ENCODE peak calls at places on chromosomes 13 and 19, in nine cellular contexts. D, H, J, B, W, S, O, K and R are unnamed samples.

GRCh38 chr19:10227215-10227971 is 3.7 kb downstream of the S1PR2 start:
- DNase-seq in D (no peak), H (no peak), J (no peak), B (no peak), W (no peak), S (no peak), O (no peak), K (peak), R (no peak)

GRCh38 chr19:5466814-5467291 is 11.6 kb downstream of the ZNRF4 start:
- DNase-seq in D (no peak), H (no peak), J (no peak), B (no peak), W (peak), S (no peak), O (no peak), K (no peak), R (peak)

GRCh38 chr13:31538067-31539042 is 201.0 kb upstream of the RXFP2 start:
- DNase-seq in D (no peak), H (peak), J (no peak), B (no peak), W (peak), S (peak), O (no peak), K (peak), R (peak)

GRCh38 chr19:29323046-29323971 is 110.4 kb upstream of the UQCRFS1 start:
- DNase-seq in D (no peak), H (no peak), J (no peak), B (no peak), W (no peak), S (no peak), O (no peak), K (no peak), R (no peak)

GRCh38 chr13:29924951-29925350 is 74.5 kb upstream of the UBL3 start:
- DNase-seq in D (no peak), H (no peak), J (no peak), B (no peak), W (no peak), S (no peak), O (no peak), K (no peak), R (peak)

GRCh38 chr13:98327326-98328314 is 150.6 kb upstream of the RNF113B start:
- DNase-seq in D (no peak), H (peak), J (no peak), B (no peak), W (no peak), S (no peak), O (no peak), K (peak), R (no peak)

GRCh38 chr19:53328967-53329366 is 4.6 kb upstream of the ZNF845 start:
- DNase-seq in D (no peak), H (peak), J (no peak), B (no peak), W (no peak), S (no peak), O (no peak), K (no peak), R (peak)

GRCh38 chr13:30159446-30159839 is 147.9 kb downstream of the KATNAL1 start:
- DNase-seq in D (no peak), H (peak), J (no peak), B (no peak), W (peak), S (no peak), O (no peak), K (peak), R (no peak)

GRCh38 chr19:18433039-18433691 is 4.8 kb downstream of the ISYNA1 start:
- DNase-seq in D (no peak), H (no peak), J (no peak), B (peak), W (no peak), S (no peak), O (peak), K (no peak), R (no peak)

GRCh38 chr19:12666305-12667048 is at the start of the genes MAN2B1 and WDR83:
- DNase-seq in D (peak), H (peak), J (peak), B (peak), W (peak), S (peak), O (peak), K (peak), R (peak)

GRCh38 chr13:112768795-112769411 is 79.1 kb downstream of the ATP11A start:
- DNase-seq in D (peak), H (no peak), J (no peak), B (no peak), W (no peak), S (no peak), O (peak), K (no peak), R (no peak)

GRCh38 chr19:34495416-34495815 is 13.9 kb downstream of the WTIP start:
- DNase-seq in D (no peak), H (no peak), J (no peak), B (no peak), W (no peak), S (no peak), O (no peak), K (no peak), R (no peak)

GRCh38 chr19:52991484-52991883 is 22.2 kb upstream of the ERVV-1 start:
- DNase-seq in D (no peak), H (peak), J (no peak), B (no peak), W (peak), S (no peak), O (no peak), K (peak), R (no peak)

GRCh38 chr19:56294557-56294956 is 20.1 kb downstream of the ZSCAN5A start:
- DNase-seq in D (no peak), H (peak), J (peak), B (no peak), W (peak), S (no peak), O (no peak), K (no peak), R (no peak)

GRCh38 chr19:17357078-17357666 is 19.8 kb downstream of the GTPBP3 start:
- DNase-seq in D (no peak), H (peak), J (no peak), B (no peak), W (no peak), S (no peak), O (no peak), K (no peak), R (no peak)

GRCh38 chr19:38278751-38279150 is 14.4 kb downstream of the SPINT2 start:
- DNase-seq in D (no peak), H (no peak), J (no peak), B (no peak), W (no peak), S (no peak), O (no peak), K (no peak), R (no peak)

GRCh38 chr13:36752673-36753072 is 66.3 kb upstream of the RFXAP start:
- DNase-seq in D (no peak), H (peak), J (no peak), B (no peak), W (no peak), S (no peak), O (no peak), K (no peak), R (no peak)

GRCh38 chr19:18452386-18452785 is 14.5 kb upstream of the ISYNA1 start:
- DNase-seq in D (no peak), H (no peak), J (no peak), B (no peak), W (no peak), S (no peak), O (no peak), K (no peak), R (no peak)

GRCh38 chr13:49976314-49977258 is 20.3 kb upstream of the TRIM13 start:
- DNase-seq in D (peak), H (peak), J (peak), B (peak), W (peak), S (peak), O (peak), K (peak), R (peak)

GRCh38 chr19:53158119-53158656 is 665 bp downstream of the ZNF347 start:
- DNase-seq in D (peak), H (peak), J (no peak), B (no peak), W (no peak), S (no peak), O (peak), K (peak), R (peak)

GRCh38 chr13:46165485-46166220 is 16.3 kb downstream of the LCP1 start:
- DNase-seq in D (no peak), H (peak), J (no peak), B (no peak), W (no peak), S (no peak), O (no peak), K (no peak), R (no peak)